ENCODE peak calls at places on chromosomes 2 and 18, in seven cellular contexts. One of them, this sample, is unnamed.

GRCh38 chr18:9417081-9417841 is 58.1 kb upstream of the RALBP1 start:
- DNase-seq in GM13977: no peak
- DNase-seq in AG08396: peak
- DNase-seq in spleen: no peak
- DNase-seq in NCI-H1694: no peak
- DNase-seq in fibroblast of the aortic adventitia: peak
- DNase-seq in colonic mucosa: no peak
- DNase-seq in this sample: peak

GRCh38 chr2:145764631-145765030 is 1244.7 kb upstream of the ZEB2 start:
- DNase-seq in fibroblast of the aortic adventitia: no peak
- DNase-seq in colonic mucosa: no peak
- DNase-seq in AG08396: no peak
- DNase-seq in NCI-H1694: peak
- DNase-seq in GM13977: no peak
- DNase-seq in spleen: no peak
- DNase-seq in this sample: no peak

GRCh38 chr2:147449323-147450080 is 395.3 kb upstream of the ACVR2A start:
- DNase-seq in GM13977: no peak
- DNase-seq in colonic mucosa: no peak
- DNase-seq in AG08396: no peak
- DNase-seq in spleen: no peak
- DNase-seq in fibroblast of the aortic adventitia: no peak
- DNase-seq in NCI-H1694: no peak
- DNase-seq in this sample: no peak

GRCh38 chr2:222554511-222554910 is 101.4 kb downstream of the FARSB start:
- DNase-seq in fibroblast of the aortic adventitia: no peak
- DNase-seq in NCI-H1694: no peak
- DNase-seq in GM13977: no peak
- DNase-seq in AG08396: no peak
- DNase-seq in spleen: no peak
- DNase-seq in colonic mucosa: no peak
- DNase-seq in this sample: no peak

GRCh38 chr2:10303634-10304378 is 1.1 kb downstream of the HPCAL1 start:
- DNase-seq in GM13977: peak
- DNase-seq in colonic mucosa: peak
- DNase-seq in AG08396: peak
- DNase-seq in spleen: peak
- DNase-seq in fibroblast of the aortic adventitia: peak
- DNase-seq in NCI-H1694: peak
- DNase-seq in this sample: peak

GRCh38 chr2:37523861-37524362 is 147.5 kb downstream of the CDC42EP3 start:
- DNase-seq in spleen: no peak
- DNase-seq in colonic mucosa: peak
- DNase-seq in GM13977: no peak
- DNase-seq in AG08396: peak
- DNase-seq in fibroblast of the aortic adventitia: peak
- DNase-seq in NCI-H1694: peak
- DNase-seq in this sample: peak

GRCh38 chr18:1522249-1522615 is 617.6 kb downstream of the ADCYAP1 start:
- DNase-seq in AG08396: no peak
- DNase-seq in fibroblast of the aortic adventitia: no peak
- DNase-seq in colonic mucosa: no peak
- DNase-seq in GM13977: no peak
- DNase-seq in NCI-H1694: no peak
- DNase-seq in spleen: no peak
- DNase-seq in this sample: no peak

GRCh38 chr2:216082388-216082733 is 642 bp downstream of the TMEM169 start:
- DNase-seq in GM13977: no peak
- DNase-seq in NCI-H1694: no peak
- DNase-seq in fibroblast of the aortic adventitia: no peak
- DNase-seq in spleen: no peak
- DNase-seq in colonic mucosa: no peak
- DNase-seq in AG08396: peak
- DNase-seq in this sample: no peak

GRCh38 chr2:121650554-121650930 is 1.3 kb upstream of the CLASP1 start:
- DNase-seq in GM13977: peak
- DNase-seq in spleen: no peak
- DNase-seq in NCI-H1694: no peak
- DNase-seq in colonic mucosa: peak
- DNase-seq in AG08396: peak
- DNase-seq in fibroblast of the aortic adventitia: no peak
- DNase-seq in this sample: peak

GRCh38 chr18:9681217-9681616 is 26.9 kb upstream of the RAB31 start:
- DNase-seq in NCI-H1694: no peak
- DNase-seq in spleen: no peak
- DNase-seq in colonic mucosa: no peak
- DNase-seq in fibroblast of the aortic adventitia: no peak
- DNase-seq in GM13977: no peak
- DNase-seq in AG08396: no peak
- DNase-seq in this sample: no peak

GRCh38 chr2:184031402-184032147 is 566.8 kb upstream of the ZNF804A start:
- DNase-seq in NCI-H1694: no peak
- DNase-seq in GM13977: no peak
- DNase-seq in fibroblast of the aortic adventitia: no peak
- DNase-seq in spleen: no peak
- DNase-seq in AG08396: no peak
- DNase-seq in colonic mucosa: no peak
- DNase-seq in this sample: no peak

GRCh38 chr2:1802046-1802445 is 57.7 kb upstream of the PXDN start:
- DNase-seq in colonic mucosa: no peak
- DNase-seq in spleen: peak
- DNase-seq in NCI-H1694: no peak
- DNase-seq in AG08396: no peak
- DNase-seq in fibroblast of the aortic adventitia: no peak
- DNase-seq in GM13977: no peak
- DNase-seq in this sample: no peak

GRCh38 chr2:237581751-237582746 is 8.5 kb downstream of the RAB17 start:
- DNase-seq in fibroblast of the aortic adventitia: peak
- DNase-seq in NCI-H1694: peak
- DNase-seq in AG08396: peak
- DNase-seq in GM13977: peak
- DNase-seq in colonic mucosa: no peak
- DNase-seq in spleen: no peak
- DNase-seq in this sample: peak

GRCh38 chr18:50011813-50012445 is 183.0 kb downstream of the MYO5B start:
- DNase-seq in GM13977: no peak
- DNase-seq in fibroblast of the aortic adventitia: peak
- DNase-seq in AG08396: peak
- DNase-seq in NCI-H1694: no peak
- DNase-seq in colonic mucosa: no peak
- DNase-seq in spleen: no peak
- DNase-seq in this sample: no peak

GRCh38 chr2:30272286-30272685 is 41.0 kb downstream of the LBH start:
- DNase-seq in colonic mucosa: no peak
- DNase-seq in AG08396: no peak
- DNase-seq in GM13977: no peak
- DNase-seq in NCI-H1694: no peak
- DNase-seq in spleen: no peak
- DNase-seq in fibroblast of the aortic adventitia: no peak
- DNase-seq in this sample: no peak

GRCh38 chr2:191255756-191256312 is 10.6 kb downstream of the MYO1B start:
- DNase-seq in AG08396: no peak
- DNase-seq in colonic mucosa: no peak
- DNase-seq in GM13977: no peak
- DNase-seq in fibroblast of the aortic adventitia: no peak
- DNase-seq in spleen: no peak
- DNase-seq in NCI-H1694: no peak
- DNase-seq in this sample: no peak